ENCODE peak calls at places on chromosomes 2 and 18, in seven cellular contexts. J is thyroid gland; X is SK-N-SH; H is upper lobe of right lung; L is mammary epithelial cell; F is CD4-positive, CD25-positive, alpha-beta regulatory T cell; A is CD8-positive, alpha-beta memory T cell. Y is an unnamed sample.

GRCh38 chr2:199684168-199684567 is 166.8 kb downstream of the FTCDNL1 start:
- DNase-seq in H (no peak), A (no peak), F (no peak), L (no peak), X (no peak), J (no peak), Y (no peak)

GRCh38 chr18:45771587-45771986 is 47.6 kb downstream of the SLC14A1 start:
- DNase-seq in J (no peak), H (no peak), X (no peak), A (no peak), F (no peak), L (no peak), Y (peak; percentile 81)

GRCh38 chr18:49839012-49839411 is 25.7 kb upstream of the ACAA2 start:
- DNase-seq in J (no peak), L (peak; percentile 66), X (no peak), H (no peak), A (no peak), F (no peak), Y (no peak)

GRCh38 chr18:45611943-45612342 is 3.3 kb upstream of the SLC14A2 start:
- DNase-seq in X (no peak), L (no peak), J (no peak), A (no peak), H (no peak), F (no peak), Y (no peak)

GRCh38 chr18:54950221-54950620 is 9.0 kb downstream of the CCDC68 start:
- DNase-seq in J (no peak), X (no peak), L (peak; percentile 36), A (no peak), F (no peak), H (no peak), Y (no peak)

GRCh38 chr2:2586068-2586776 is 255.1 kb upstream of the MYT1L start:
- DNase-seq in J (no peak), H (no peak), L (no peak), A (no peak), F (no peak), X (no peak), Y (peak; percentile 61)

GRCh38 chr2:17835511-17835910 is 19.3 kb downstream of the MSGN1 start:
- DNase-seq in F (no peak), L (no peak), J (no peak), A (no peak), X (no peak), H (no peak), Y (no peak)

GRCh38 chr18:35730738-35731370 is 149.3 kb downstream of the GALNT1 start:
- DNase-seq in A (no peak), F (no peak), L (no peak), X (no peak), J (no peak), H (no peak), Y (no peak)

GRCh38 chr2:140210963-140211362 is 1430.8 kb upstream of the NXPH2 start:
- DNase-seq in F (no peak), X (no peak), H (no peak), A (no peak), J (no peak), L (no peak), Y (no peak)

GRCh38 chr2:101442667-101443061 is 32.2 kb downstream of the RFX8 start:
- DNase-seq in L (peak; percentile 13), X (no peak), F (no peak), H (no peak), J (no peak), A (no peak), Y (no peak)

GRCh38 chr2:68158134-68158447 is 403 bp downstream of the PNO1 start:
- DNase-seq in A (no peak), L (no peak), J (no peak), F (no peak), H (no peak), X (no peak), Y (no peak)

GRCh38 chr2:99648115-99648850 is 158.5 kb upstream of the REV1 start:
- DNase-seq in X (no peak), L (no peak), H (no peak), J (no peak), A (no peak), F (no peak), Y (no peak)

GRCh38 chr2:229344151-229344551 is 73.1 kb upstream of the PID1 start:
- DNase-seq in A (no peak), F (no peak), L (peak; percentile 65), X (no peak), H (no peak), J (no peak), Y (no peak)

GRCh38 chr2:88500691-88501090 is 48.2 kb upstream of the FOXI3 start:
- DNase-seq in A (no peak), L (peak; percentile 84), X (no peak), J (no peak), H (no peak), F (no peak), Y (no peak)

GRCh38 chr2:238868067-238868524 is 20.2 kb downstream of the TWIST2 start:
- DNase-seq in L (no peak), J (no peak), A (no peak), F (no peak), H (peak; percentile 51), X (no peak), Y (peak; percentile 83)

GRCh38 chr2:127313359-127313758 is 19.4 kb upstream of the ERCC3 start:
- DNase-seq in X (no peak), A (no peak), J (no peak), L (no peak), H (no peak), F (no peak), Y (no peak)

GRCh38 chr2:200851398-200852248 is 12.8 kb downstream of the CLK1 start:
- DNase-seq in H (no peak), F (no peak), A (no peak), L (no peak), X (no peak), J (no peak), Y (no peak)

GRCh38 chr2:68771211-68771721 is 36.7 kb downstream of the ARHGAP25 start:
- DNase-seq in X (no peak), A (no peak), F (no peak), J (no peak), L (no peak), H (no peak), Y (no peak)

DNA sequence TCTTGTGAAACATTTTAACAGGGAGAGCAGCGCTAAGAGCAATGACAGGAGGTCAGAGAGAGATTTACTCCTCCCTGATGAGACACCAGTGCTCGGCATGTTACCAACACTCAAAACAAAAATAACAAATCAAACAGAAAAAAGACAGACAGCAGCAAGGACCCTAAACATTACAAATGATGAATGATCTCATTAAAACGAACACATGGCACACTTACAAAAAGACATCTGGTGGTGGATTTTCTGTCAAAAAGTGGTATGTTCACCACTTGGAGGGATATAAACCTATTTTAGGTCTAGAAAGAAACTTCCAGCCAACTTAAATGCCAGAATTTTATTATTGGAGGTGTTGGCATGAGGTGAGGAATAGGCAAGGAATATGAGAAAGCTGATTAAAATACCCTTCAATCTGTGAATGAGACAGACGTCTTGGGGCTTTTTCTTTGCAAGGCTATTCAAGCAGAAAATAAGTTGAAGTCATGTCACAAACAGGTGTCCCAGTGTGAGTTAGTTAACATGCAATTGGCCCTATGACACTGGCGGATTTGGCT is 112.8 kb downstream of the PRELID3A start:
- DNase-seq in J (no peak), F (no peak), X (peak; percentile 37), A (no peak), L (no peak), H (no peak), Y (no peak)
- H3K27ac ChIP-seq in J (no peak overlapping the region), F (no peak overlapping the region), X (no peak overlapping the region), A (no peak overlapping the region), L (no peak overlapping the region), H (no peak overlapping the region), Y (no peak overlapping the region)

GRCh38 chr2:66539452-66539851 is 104.5 kb downstream of the MEIS1 start:
- DNase-seq in J (no peak), X (no peak), H (no peak), A (no peak), L (no peak), F (no peak), Y (no peak)

GRCh38 chr2:66538291-66538690 is 103.4 kb downstream of the MEIS1 start:
- DNase-seq in F (no peak), X (no peak), A (no peak), L (peak; percentile 4), J (no peak), H (no peak), Y (no peak)

GRCh38 chr2:66544258-66544657 is 109.3 kb downstream of the MEIS1 start:
- DNase-seq in F (no peak), X (no peak), A (no peak), J (no peak), H (no peak), L (no peak), Y (no peak)

GRCh38 chr2:66545227-66545626 is 110.3 kb downstream of the MEIS1 start:
- DNase-seq in F (no peak), J (no peak), A (no peak), H (no peak), L (no peak), X (no peak), Y (no peak)

DNA sequence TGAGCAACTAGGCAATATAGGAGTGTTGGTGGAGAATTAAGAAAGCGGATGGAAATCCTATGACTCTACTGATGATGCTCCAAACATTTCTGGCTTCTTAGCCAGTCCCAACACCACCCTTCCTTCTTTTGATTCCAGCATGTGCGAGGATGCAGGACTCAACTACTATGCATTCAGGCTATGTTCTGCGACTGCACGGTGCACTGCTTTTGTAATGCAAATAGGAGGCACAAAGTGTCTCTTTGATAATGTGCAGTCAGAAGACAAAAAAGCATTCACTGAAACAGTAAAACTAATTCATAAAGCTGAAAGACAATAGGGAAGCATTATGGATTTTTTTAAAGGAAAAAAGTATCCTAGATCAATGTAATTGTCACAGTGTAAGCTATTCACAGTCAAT is 106.7 kb downstream of the MEIS1 start:
- DNase-seq in L (no peak), H (no peak), F (no peak), X (no peak), A (no peak), J (no peak), Y (no peak)
- H3K27ac ChIP-seq in L (no peak overlapping the region), H (no peak overlapping the region), F (no peak overlapping the region), X (no peak overlapping the region), A (no peak overlapping the region), J (no peak overlapping the region), Y (no peak overlapping the region)

GRCh38 chr2:185222311-185222710 is 516.3 kb upstream of the FSIP2 start:
- DNase-seq in L (peak; percentile 7), F (no peak), X (no peak), A (no peak), H (no peak), J (no peak), Y (no peak)

GRCh38 chr2:185215497-185215896 is 523.1 kb upstream of the FSIP2 start:
- DNase-seq in A (no peak), F (no peak), H (no peak), J (no peak), X (no peak), L (no peak), Y (no peak)

DNA sequence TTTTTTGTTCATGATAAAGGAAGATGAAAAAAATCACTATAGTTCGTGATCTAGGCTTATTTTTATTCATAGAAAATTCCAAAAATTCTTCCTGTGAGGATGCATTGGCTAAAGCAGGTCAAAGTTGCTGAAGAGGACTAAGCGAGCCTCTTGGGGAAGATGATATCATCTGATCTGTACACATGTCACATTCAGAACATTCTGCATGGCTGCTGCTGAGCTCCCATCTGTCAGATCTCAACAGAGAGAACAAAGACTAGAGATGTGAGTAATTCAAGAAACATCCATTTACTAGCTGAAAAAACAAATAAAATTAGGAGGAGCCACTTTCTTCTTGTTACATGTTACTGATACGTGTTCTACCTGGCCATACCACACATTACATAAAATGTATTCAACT is 518.6 kb upstream of the FSIP2 start:
- DNase-seq in F (no peak), H (no peak), A (no peak), J (no peak), X (peak; percentile 7), L (no peak), Y (no peak)
- H3K27ac ChIP-seq in F (no peak overlapping the region), H (no peak overlapping the region), A (no peak overlapping the region), J (no peak overlapping the region), X (no peak overlapping the region), L (no peak overlapping the region), Y (no peak overlapping the region)

GRCh38 chr2:240778426-240778825 is 41.6 kb downstream of the KIF1A start:
- DNase-seq in X (no peak), H (no peak), L (no peak), F (no peak), J (no peak), A (no peak), Y (no peak)
- H3K27ac ChIP-seq in X (no peak overlapping the region), H (no peak overlapping the region), L (no peak overlapping the region), F (no peak overlapping the region), J (no peak overlapping the region), A (no peak overlapping the region), Y (no peak overlapping the region)

Y was measured in aorta.